ENCODE peak calls at places on chromosomes 11 and 22, in four cellular contexts. M is effector memory CD4-positive, alpha-beta T cell; H is tibial nerve; Y is cardiac muscle cell. U is an unnamed sample. For H3K4me1, the result is how much of the 10 kb centered on the place peaks cover.

GRCh38 chr11:80007616-80008015 is 566.8 kb upstream of the TENM4 start:
- DNase-seq in M (no peak), H (no peak), Y (no peak), U (no peak)

GRCh38 chr22:48632641-48633246 is 1194.9 kb downstream of the BRD1 start:
- DNase-seq in M (no peak), H (no peak), Y (no peak), U (no peak)

GRCh38 chr22:17888855-17889254 is 114.6 kb upstream of the BID start:
- DNase-seq in M (no peak), H (no peak), Y (peak), U (no peak)

GRCh38 chr11:87056091-87056490 is 18.4 kb downstream of the TMEM135 start:
- DNase-seq in M (no peak), H (no peak), Y (no peak), U (peak)

GRCh38 chr11:61168858-61169257 is 7.6 kb upstream of the VPS37C start:
- DNase-seq in M (no peak), H (no peak), Y (no peak), U (peak)

GRCh38 chr11:117378966-117379865 is 51.6 kb downstream of the CEP164 start:
- DNase-seq in M (no peak), H (no peak), Y (no peak), U (peak)

GRCh38 chr11:45658292-45658991 is 7.0 kb downstream of the CHST1 start:
- DNase-seq in M (no peak), H (no peak), Y (peak), U (no peak)

GRCh38 chr11:110710520-110711381 is 1.5 kb downstream of the ARHGAP20 start:
- DNase-seq in M (no peak), H (peak), Y (peak), U (no peak)

GRCh38 chr11:60937811-60938210 is 13.6 kb downstream of the TMEM132A start:
- DNase-seq in M (no peak), H (no peak), Y (no peak), U (no peak)

GRCh38 chr11:102986815-102987214 is 31.3 kb upstream of the MMP13 start:
- DNase-seq in M (no peak), H (no peak), Y (no peak), U (no peak)

GRCh38 chr11:64318694-64319420 is 936 bp downstream of the PRDX5 start:
- DNase-seq in M (no peak), H (no peak), Y (no peak), U (peak)

GRCh38 chr11:8768625-8769333 is 86.2 kb downstream of the RPL27A start:
- DNase-seq in M (no peak), H (no peak), Y (no peak), U (peak)

GRCh38 chr11:94131363-94132115 is 2.9 kb downstream of the PANX1 start:
- DNase-seq in M (no peak), H (no peak), Y (no peak), U (no peak)

GRCh38 chr11:94132823-94133408 is 4.3 kb downstream of the PANX1 start:
- DNase-seq in M (no peak), H (no peak), Y (no peak), U (no peak)

GRCh38 chr11:94133752-94134151 is 5.1 kb downstream of the PANX1 start:
- DNase-seq in M (no peak), H (no peak), Y (no peak), U (no peak)

GRCh38 chr11:94132152-94132558 is 3.5 kb downstream of the PANX1 start:
- DNase-seq in M (no peak), H (no peak), Y (no peak), U (no peak)

DNA sequence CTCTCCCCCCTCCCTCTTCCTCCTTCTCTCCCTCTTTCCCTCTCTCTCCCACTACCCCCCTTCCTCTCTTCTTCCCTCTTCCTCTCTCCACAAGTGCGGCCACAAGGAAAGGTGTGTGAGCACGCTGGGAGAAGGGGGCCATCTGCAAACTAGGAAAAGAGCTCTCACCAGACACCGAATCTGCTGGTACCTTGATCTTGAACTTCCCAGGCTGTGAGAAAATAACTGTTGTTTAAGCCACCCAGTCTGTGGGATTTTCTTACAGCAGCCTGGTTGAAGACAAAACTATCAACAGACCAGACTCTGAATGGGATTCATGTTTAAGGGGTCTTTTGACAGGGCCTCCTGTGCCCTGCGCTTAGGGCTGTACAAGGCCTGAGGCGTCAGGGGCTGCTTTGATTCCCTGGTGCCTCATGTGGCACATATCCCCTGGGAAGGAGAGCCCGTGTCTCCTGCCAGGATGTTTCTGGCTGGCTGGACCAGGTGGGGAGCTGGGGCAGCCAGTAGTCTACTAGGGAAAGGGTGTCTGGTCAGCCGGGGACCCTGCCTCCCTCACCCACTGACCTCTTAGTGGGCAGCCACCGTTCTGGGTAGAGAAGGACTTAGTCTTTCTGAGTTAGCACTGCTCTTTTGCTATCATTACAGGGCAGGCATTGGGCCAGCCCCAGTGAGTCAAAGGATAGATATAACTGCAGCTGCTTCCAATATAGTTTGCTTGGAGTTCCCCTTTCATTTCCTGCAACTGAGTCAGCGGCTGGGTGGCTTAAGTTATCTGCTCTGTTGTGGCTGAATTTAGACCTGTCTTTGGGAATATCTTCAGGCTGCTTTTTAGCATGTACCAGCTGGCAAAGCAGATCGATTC is 6.2 kb downstream of the PANX1 start:
- DNase-seq in M (no peak), H (peak), Y (no peak), U (no peak)
- H3K4me1 ChIP-seq in M (under half), H (half or more), Y (under half), U (under half)

DNA sequence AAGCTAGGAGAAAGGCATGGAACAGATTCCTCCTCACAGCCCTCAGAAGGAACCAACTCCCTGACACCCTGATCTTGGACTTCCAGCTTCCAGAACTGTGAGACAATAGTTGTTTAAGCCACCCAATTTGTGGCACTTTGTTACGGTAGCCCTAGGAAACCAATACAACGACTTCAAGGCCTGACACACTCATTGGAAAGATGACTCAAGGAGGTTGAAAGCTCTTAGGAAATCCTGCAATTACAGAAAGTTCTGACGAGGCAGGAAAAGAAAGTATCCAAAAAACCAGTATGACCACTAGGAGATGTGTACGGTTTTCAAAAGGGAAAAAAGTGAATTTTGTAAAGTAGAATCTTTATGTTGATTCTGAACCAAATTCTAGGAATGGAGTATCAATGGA is 161.4 kb downstream of the SWAP70 start:
- DNase-seq in M (no peak), H (no peak), Y (no peak), U (no peak)
- H3K4me1 ChIP-seq in M (under half), H (under half), Y (under half), U (under half)

DNA sequence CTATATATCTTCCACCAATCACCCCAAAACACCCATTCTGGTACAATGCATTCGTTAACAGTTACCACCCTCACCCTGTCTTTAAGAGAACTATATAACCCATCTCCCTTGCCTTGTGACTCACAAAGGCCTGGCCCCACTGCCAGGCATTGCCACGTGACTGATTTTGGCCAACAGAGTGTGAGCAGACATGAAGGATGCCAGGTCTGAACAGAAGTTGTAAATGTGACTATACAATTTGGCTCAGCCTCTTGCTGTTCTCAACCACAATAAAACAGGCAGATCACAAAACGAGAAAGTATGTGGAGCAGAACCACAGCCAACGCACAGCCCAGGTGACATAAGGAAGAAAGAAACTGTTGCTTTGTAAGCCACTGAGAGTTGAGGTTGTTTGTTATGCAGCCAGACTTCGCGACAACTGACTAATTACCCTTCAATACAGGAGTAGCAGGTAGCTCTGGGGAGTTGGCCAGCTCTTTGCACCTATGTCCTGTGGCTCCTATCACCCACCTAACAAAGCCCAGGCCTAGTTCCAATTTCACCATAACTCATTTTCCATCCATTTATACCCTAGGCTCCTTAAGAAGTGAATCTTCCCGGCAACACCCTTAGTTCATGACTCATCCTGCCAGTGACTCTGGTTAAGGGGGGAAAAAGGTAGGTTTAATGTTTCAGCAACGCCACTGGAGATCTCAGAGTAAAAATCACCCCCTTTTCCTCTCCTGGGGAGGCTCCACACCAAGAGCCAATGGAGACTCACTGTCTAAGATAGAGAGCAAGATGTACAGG is 53.7 kb downstream of the GALNT18 start:
- DNase-seq in M (no peak), H (no peak), Y (no peak), U (no peak)
- H3K4me1 ChIP-seq in M (under half), H (under half), Y (under half), U (under half)

GRCh38 chr22:21778705-21779363 is 43.2 kb upstream of the YPEL1 start:
- DNase-seq in M (no peak), H (no peak), Y (no peak), U (no peak)

GRCh38 chr22:21780259-21780658 is 44.7 kb upstream of the YPEL1 start:
- DNase-seq in M (no peak), H (no peak), Y (no peak), U (no peak)

GRCh38 chr22:21775061-21775460 is 39.5 kb upstream of the YPEL1 start:
- DNase-seq in M (no peak), H (no peak), Y (no peak), U (no peak)

DNA sequence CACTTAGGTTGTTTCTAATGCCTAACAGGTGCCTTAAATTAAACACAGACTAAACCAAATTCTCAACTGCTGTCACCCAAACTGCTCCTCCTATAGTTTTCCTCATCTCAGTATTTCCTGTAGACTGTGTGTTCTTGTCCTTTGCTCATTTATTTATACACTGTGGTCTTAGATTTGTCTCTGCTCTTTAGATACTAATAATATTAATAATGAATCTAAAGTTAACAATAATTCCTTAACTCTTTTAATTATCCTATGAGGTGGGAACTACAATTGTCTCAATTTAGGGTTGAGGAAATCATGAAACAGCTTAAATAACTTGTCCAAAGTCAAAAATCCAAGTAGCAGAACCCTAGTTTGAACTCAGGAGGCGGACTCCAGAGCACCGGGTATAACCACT is 43.9 kb upstream of the YPEL1 start:
- DNase-seq in M (no peak), H (no peak), Y (no peak), U (no peak)
- H3K4me1 ChIP-seq in M (under half), H (under half), Y (under half), U (under half)

DNA sequence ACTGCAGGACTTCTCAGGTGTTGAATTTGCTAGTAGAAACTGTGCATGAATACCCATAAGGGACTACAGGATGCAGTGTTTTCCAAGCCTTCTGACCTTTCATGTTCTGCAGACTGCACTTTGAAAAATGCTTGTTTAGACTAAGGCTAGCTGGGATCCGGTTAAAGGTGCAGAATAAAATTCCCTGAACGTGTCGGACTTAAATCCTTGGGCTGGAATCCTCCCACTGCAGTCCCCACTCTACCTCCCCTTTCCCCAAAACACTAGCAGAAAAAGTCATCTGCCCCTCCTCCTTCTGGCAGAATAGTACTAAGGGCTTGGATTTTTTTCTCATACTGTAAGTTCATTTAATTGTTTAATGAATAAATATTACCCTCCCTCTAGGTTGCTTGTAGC is 560 bp upstream of the AMPD3 start:
- DNase-seq in M (no peak), H (no peak), Y (no peak), U (no peak)
- H3K4me1 ChIP-seq in M (half or more), H (under half), Y (under half), U (under half)

GRCh38 chr22:25357056-25357455 is 137.6 kb downstream of the CRYBB2 start:
- DNase-seq in M (no peak), H (no peak), Y (no peak), U (no peak)

GRCh38 chr22:25357606-25358420 is 138.4 kb downstream of the CRYBB2 start:
- DNase-seq in M (no peak), H (no peak), Y (no peak), U (no peak)

GRCh38 chr22:25359601-25360261 is 140.3 kb downstream of the CRYBB2 start:
- DNase-seq in M (no peak), H (no peak), Y (no peak), U (no peak)

GRCh38 chr22:25360411-25360810 is 141.0 kb downstream of the CRYBB2 start:
- DNase-seq in M (no peak), H (no peak), Y (no peak), U (no peak)

GRCh38 chr22:25358421-25359170 is 139.2 kb downstream of the CRYBB2 start:
- DNase-seq in M (no peak), H (no peak), Y (no peak), U (no peak)
- H3K4me1 ChIP-seq in M (under half), H (under half), Y (under half), U (under half)

DNA sequence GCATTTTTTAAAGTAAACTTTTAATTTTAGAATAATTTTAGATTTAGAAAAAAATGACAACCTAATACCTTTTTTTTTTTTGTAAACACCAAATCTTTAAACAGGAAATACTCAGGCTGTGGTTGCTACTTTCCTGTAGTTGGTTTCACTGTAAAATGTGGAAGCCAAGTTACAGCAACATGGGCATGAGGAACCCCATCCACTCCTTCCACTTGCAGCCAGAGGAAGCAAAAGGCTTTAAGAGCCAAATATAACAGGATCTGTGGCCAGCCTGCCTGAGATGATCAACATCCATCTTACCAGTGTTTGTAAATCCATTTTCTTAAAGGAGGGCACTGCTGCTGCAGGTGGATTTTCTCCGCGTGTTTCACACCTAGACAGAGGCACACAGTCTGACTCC is 66.2 kb downstream of the TNRC6B start:
- DNase-seq in M (no peak), H (no peak), Y (no peak), U (no peak)
- H3K4me1 ChIP-seq in M (half or more), H (under half), Y (under half), U (under half)